ENCODE peak calls at places on chromosomes 5 and 9, in five cellular contexts. One of them, this sample, is unnamed.

GRCh38 chr9:86636614-86637013 is 282.4 kb upstream of the TUT7 start:
- DNase-seq in GM23338: no peak
- DNase-seq in neural progenitor cell: no peak
- DNase-seq in AG04449: no peak
- DNase-seq in PC-3: no peak
- DNase-seq in this sample: no peak

GRCh38 chr9:115086461-115086860 is 31.5 kb downstream of the TNC start:
- DNase-seq in PC-3: no peak
- DNase-seq in GM23338: no peak
- DNase-seq in neural progenitor cell: no peak
- DNase-seq in AG04449: no peak
- DNase-seq in this sample: no peak

GRCh38 chr9:138040446-138041430 is 163.2 kb downstream of the CACNA1B start:
- DNase-seq in neural progenitor cell: peak; percentile 0
- DNase-seq in AG04449: no peak
- DNase-seq in PC-3: no peak
- DNase-seq in GM23338: no peak
- DNase-seq in this sample: peak; percentile 2

GRCh38 chr9:30982301-30982700 is 1402.1 kb upstream of the ACO1 start:
- DNase-seq in neural progenitor cell: no peak
- DNase-seq in GM23338: no peak
- DNase-seq in AG04449: no peak
- DNase-seq in PC-3: no peak
- DNase-seq in this sample: no peak

GRCh38 chr5:149915392-149916260 is 29.0 kb downstream of the PDE6A start:
- DNase-seq in neural progenitor cell: no peak
- DNase-seq in GM23338: peak; percentile 27
- DNase-seq in AG04449: no peak
- DNase-seq in PC-3: peak; percentile 56
- DNase-seq in this sample: no peak

GRCh38 chr5:107457138-107457537 is 213.6 kb downstream of the EFNA5 start:
- DNase-seq in neural progenitor cell: no peak
- DNase-seq in GM23338: no peak
- DNase-seq in PC-3: no peak
- DNase-seq in AG04449: no peak
- DNase-seq in this sample: no peak

GRCh38 chr5:61817472-61818326 is 485.6 kb downstream of the ZSWIM6 start:
- DNase-seq in PC-3: peak; percentile 45
- DNase-seq in GM23338: peak; percentile 71
- DNase-seq in AG04449: peak; percentile 21
- DNase-seq in neural progenitor cell: peak; percentile 63
- DNase-seq in this sample: peak; percentile 75

GRCh38 chr9:135189497-135189896 is 102.0 kb downstream of the OLFM1 start:
- DNase-seq in neural progenitor cell: no peak
- DNase-seq in PC-3: no peak
- DNase-seq in GM23338: no peak
- DNase-seq in AG04449: no peak
- DNase-seq in this sample: no peak

GRCh38 chr5:106092455-106092854 is 1578.3 kb downstream of the EFNA5 start:
- DNase-seq in PC-3: no peak
- DNase-seq in GM23338: no peak
- DNase-seq in neural progenitor cell: no peak
- DNase-seq in AG04449: no peak
- DNase-seq in this sample: no peak

GRCh38 chr5:130651440-130651839 is 513.6 kb downstream of the HINT1 start:
- DNase-seq in neural progenitor cell: peak; percentile 5
- DNase-seq in AG04449: no peak
- DNase-seq in PC-3: no peak
- DNase-seq in GM23338: peak; percentile 24
- DNase-seq in this sample: no peak

GRCh38 chr5:64971538-64971937 is 202.8 kb downstream of the CWC27 start:
- DNase-seq in AG04449: no peak
- DNase-seq in GM23338: no peak
- DNase-seq in PC-3: no peak
- DNase-seq in neural progenitor cell: no peak
- DNase-seq in this sample: no peak

GRCh38 chr9:2125909-2126308 is 110.8 kb downstream of the SMARCA2 start:
- DNase-seq in GM23338: no peak
- DNase-seq in PC-3: no peak
- DNase-seq in neural progenitor cell: no peak
- DNase-seq in AG04449: no peak
- DNase-seq in this sample: no peak

GRCh38 chr5:92944337-92944736 is 636.7 kb downstream of the NR2F1-AS1 start:
- DNase-seq in PC-3: no peak
- DNase-seq in neural progenitor cell: no peak
- DNase-seq in GM23338: no peak
- DNase-seq in AG04449: no peak
- DNase-seq in this sample: no peak

GRCh38 chr9:34559616-34560546 is 29.6 kb downstream of the CNTFR start:
- DNase-seq in AG04449: no peak
- DNase-seq in neural progenitor cell: peak; percentile 50
- DNase-seq in GM23338: no peak
- DNase-seq in PC-3: no peak
- DNase-seq in this sample: peak; percentile 42

GRCh38 chr9:89613912-89614311 is 9.1 kb downstream of the GADD45G start:
- DNase-seq in GM23338: no peak
- DNase-seq in PC-3: no peak
- DNase-seq in AG04449: no peak
- DNase-seq in neural progenitor cell: no peak
- DNase-seq in this sample: no peak

GRCh38 chr9:38096238-38096805 is 27.3 kb upstream of the SHB start:
- DNase-seq in GM23338: no peak
- DNase-seq in PC-3: no peak
- DNase-seq in neural progenitor cell: no peak
- DNase-seq in AG04449: no peak
- DNase-seq in this sample: no peak

GRCh38 chr9:127983847-127984289 is 3.1 kb upstream of the EEIG1 start:
- DNase-seq in neural progenitor cell: no peak
- DNase-seq in AG04449: no peak
- DNase-seq in GM23338: no peak
- DNase-seq in PC-3: no peak
- DNase-seq in this sample: no peak

GRCh38 chr9:134636142-134636507 is 5.5 kb upstream of the COL5A1 start:
- DNase-seq in PC-3: no peak
- DNase-seq in GM23338: no peak
- DNase-seq in neural progenitor cell: no peak
- DNase-seq in AG04449: no peak
- DNase-seq in this sample: no peak

GRCh38 chr9:35306281-35306680 is 144.5 kb downstream of the UNC13B start:
- DNase-seq in PC-3: no peak
- DNase-seq in GM23338: no peak
- DNase-seq in AG04449: peak; percentile 12
- DNase-seq in neural progenitor cell: no peak
- DNase-seq in this sample: no peak

GRCh38 chr5:9230355-9230754 is 315.5 kb downstream of the SEMA5A start:
- DNase-seq in AG04449: no peak
- DNase-seq in GM23338: no peak
- DNase-seq in PC-3: no peak
- DNase-seq in neural progenitor cell: no peak
- DNase-seq in this sample: no peak

GRCh38 chr5:7926296-7926695 is 57.3 kb downstream of the MTRR start:
- DNase-seq in AG04449: peak; percentile 90
- DNase-seq in neural progenitor cell: no peak
- DNase-seq in GM23338: no peak
- DNase-seq in PC-3: peak; percentile 19
- DNase-seq in this sample: no peak

DNA sequence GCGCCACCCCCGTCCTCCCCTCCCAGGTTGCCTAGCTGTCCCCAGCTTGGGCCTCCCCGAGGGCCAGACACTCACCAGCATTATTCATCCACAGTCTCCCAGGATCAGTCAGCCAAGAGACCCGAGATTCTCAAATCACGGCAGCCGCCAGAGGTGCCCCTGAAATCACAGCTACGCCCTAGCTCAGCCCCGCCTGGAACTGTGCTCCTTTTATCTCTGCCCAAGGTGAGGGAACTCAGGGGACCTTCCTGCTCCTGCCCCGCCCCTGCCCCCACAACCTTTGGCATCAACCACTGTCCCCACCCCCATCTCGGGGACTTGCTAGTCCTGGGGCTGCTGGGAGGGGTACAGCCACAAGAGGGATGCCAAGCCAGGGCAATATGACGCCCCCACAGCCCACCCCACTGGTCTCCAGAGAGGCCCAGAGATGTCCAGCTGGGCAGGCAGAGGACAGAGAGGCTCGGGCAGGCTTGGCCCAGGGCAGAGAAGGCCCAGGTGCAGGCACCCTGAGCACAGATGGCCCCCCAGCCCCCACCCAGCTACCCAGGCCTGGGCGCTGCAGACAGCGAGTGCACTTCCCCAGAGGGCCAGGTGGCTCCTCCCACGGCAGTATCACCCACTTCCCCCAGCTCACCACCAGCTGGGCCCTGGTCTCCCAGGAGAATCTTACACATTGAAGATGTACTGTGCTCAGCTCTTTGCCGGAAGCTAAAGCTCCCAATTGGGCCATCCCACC is at the start of gene FUT7:
- DNase-seq in neural progenitor cell: no peak
- DNase-seq in AG04449: no peak
- DNase-seq in GM23338: no peak
- DNase-seq in PC-3: no peak
- DNase-seq in this sample: no peak
- H3K4me3 ChIP-seq in neural progenitor cell: no peak within 1 kb of the TSS
- H3K4me3 ChIP-seq in AG04449: no peak within 1 kb of the TSS
- H3K4me3 ChIP-seq in GM23338: no peak within 1 kb of the TSS
- H3K4me3 ChIP-seq in PC-3: no peak within 1 kb of the TSS
- H3K4me3 ChIP-seq in this sample: no peak within 1 kb of the TSS

GRCh38 chr9:20552874-20553624 is 69.2 kb downstream of the MLLT3 start:
- DNase-seq in AG04449: no peak
- DNase-seq in neural progenitor cell: no peak
- DNase-seq in GM23338: no peak
- DNase-seq in PC-3: peak; percentile 35
- DNase-seq in this sample: no peak
- H3K4me3 ChIP-seq in AG04449: no peak overlapping the region
- H3K4me3 ChIP-seq in neural progenitor cell: no peak overlapping the region
- H3K4me3 ChIP-seq in GM23338: no peak overlapping the region
- H3K4me3 ChIP-seq in PC-3: no peak overlapping the region
- H3K4me3 ChIP-seq in this sample: no peak overlapping the region

GRCh38 chr9:130266236-130267098 is 907 bp downstream of the HMCN2 start:
- DNase-seq in PC-3: no peak
- DNase-seq in GM23338: peak; percentile 82
- DNase-seq in neural progenitor cell: peak; percentile 41
- DNase-seq in AG04449: no peak
- DNase-seq in this sample: no peak

GRCh38 chr9:130264414-130265350 is 878 bp upstream of the HMCN2 start:
- DNase-seq in AG04449: no peak
- DNase-seq in PC-3: no peak
- DNase-seq in GM23338: no peak
- DNase-seq in neural progenitor cell: no peak
- DNase-seq in this sample: no peak

GRCh38 chr9:130263601-130264413 is 1.8 kb upstream of the HMCN2 start:
- DNase-seq in AG04449: no peak
- DNase-seq in PC-3: peak; percentile 42
- DNase-seq in neural progenitor cell: no peak
- DNase-seq in GM23338: no peak
- DNase-seq in this sample: no peak

GRCh38 chr9:130267930-130268329 is 2.4 kb downstream of the HMCN2 start:
- DNase-seq in neural progenitor cell: no peak
- DNase-seq in GM23338: no peak
- DNase-seq in AG04449: no peak
- DNase-seq in PC-3: no peak
- DNase-seq in this sample: no peak

DNA sequence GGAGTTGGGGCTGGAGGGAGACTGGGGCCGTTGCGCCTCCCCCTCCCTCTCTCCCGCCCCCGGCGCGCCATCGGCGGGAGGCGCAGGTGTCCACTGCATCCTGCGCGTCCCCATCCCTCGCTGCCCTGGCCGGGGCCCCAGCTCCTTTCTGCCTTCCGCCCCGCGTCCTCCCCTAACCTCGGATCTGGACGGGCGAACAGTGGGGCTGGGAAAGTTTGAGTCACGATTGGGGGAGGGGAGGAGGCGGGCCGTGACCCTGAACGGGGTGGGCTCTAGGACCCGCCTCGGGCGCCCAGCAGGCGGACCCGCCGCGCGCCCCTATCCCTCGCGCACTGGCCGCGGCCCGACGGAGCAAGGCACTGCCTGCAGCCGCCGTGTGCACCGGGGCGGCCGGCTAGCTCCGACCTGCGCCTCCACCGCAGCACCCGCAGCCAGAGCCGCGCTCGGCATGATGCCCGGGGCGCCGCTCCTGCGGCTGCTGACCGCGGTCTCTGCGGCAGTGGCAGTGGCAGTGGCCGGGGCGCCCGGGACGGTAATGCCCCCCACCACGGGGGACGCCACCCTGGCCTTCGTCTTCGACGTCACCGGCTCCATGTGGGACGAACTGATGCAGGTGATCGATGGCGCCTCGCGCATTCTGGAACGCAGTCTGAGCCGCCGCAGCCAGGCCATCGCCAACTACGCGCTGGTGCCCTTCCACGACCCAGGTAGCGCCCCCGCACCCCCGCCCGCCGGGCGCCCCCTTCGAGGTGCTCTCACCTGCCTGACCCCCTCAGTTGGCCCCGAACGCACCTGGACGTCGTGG is at the start of gene HMCN2:
- DNase-seq in neural progenitor cell: peak; percentile 73
- DNase-seq in GM23338: peak; percentile 79
- DNase-seq in AG04449: no peak
- DNase-seq in PC-3: no peak
- DNase-seq in this sample: no peak
- H3K4me3 ChIP-seq in neural progenitor cell: peak within 1 kb of the TSS; percentile 53
- H3K4me3 ChIP-seq in GM23338: peak within 1 kb of the TSS; percentile 62
- H3K4me3 ChIP-seq in AG04449: no peak within 1 kb of the TSS
- H3K4me3 ChIP-seq in PC-3: no peak within 1 kb of the TSS
- H3K4me3 ChIP-seq in this sample: no peak within 1 kb of the TSS

DNA sequence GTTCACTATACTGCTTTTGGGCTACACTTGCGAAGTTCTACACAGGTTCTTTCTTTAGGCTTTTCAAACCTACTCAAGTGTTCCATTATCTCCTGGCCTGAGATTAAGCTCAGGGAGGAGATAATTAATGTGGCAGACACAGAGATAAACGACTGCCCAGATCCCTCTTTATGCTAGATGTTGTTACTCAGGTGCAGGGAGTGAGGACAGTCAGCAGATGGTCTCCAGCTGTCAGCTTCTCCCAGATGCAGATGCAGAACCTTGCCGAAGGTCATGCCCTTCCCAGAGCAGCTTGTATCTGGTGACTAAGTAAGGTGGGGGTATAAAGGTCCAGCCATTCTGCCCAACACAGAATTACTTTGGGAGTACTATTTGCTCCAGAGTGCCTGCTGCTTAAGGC is 166.2 kb downstream of the ZNF462 start:
- DNase-seq in GM23338: no peak
- DNase-seq in AG04449: no peak
- DNase-seq in PC-3: no peak
- DNase-seq in neural progenitor cell: no peak
- DNase-seq in this sample: no peak
- H3K4me3 ChIP-seq in GM23338: no peak overlapping the region
- H3K4me3 ChIP-seq in AG04449: no peak overlapping the region
- H3K4me3 ChIP-seq in PC-3: no peak overlapping the region
- H3K4me3 ChIP-seq in neural progenitor cell: no peak overlapping the region
- H3K4me3 ChIP-seq in this sample: no peak overlapping the region

This sample was measured in adrenal gland.